ENCODE peak calls at places on chromosomes 5 and 9, in five cellular contexts. N, V, L, B and X are unnamed samples.

GRCh38 chr5:32692066-32692746 is 18.9 kb upstream of the NPR3 start:
- DNase-seq in B (no peak), V (no peak), N (no peak), L (no peak), X (no peak)

GRCh38 chr9:71285191-71285656 is 163.8 kb upstream of the TRPM3 start:
- DNase-seq in B (peak), L (no peak), N (peak), V (peak), X (peak)

GRCh38 chr9:120221844-120222243 is 358.1 kb downstream of the CDK5RAP2 start:
- DNase-seq in L (no peak), V (no peak), N (no peak), B (no peak), X (no peak)

GRCh38 chr5:73418244-73418691 is 30.3 kb downstream of the FOXD1 start:
- DNase-seq in L (peak), B (no peak), V (no peak), N (no peak), X (no peak)

GRCh38 chr9:93302586-93303257 is 118.8 kb downstream of the WNK2 start:
- DNase-seq in L (peak), B (peak), V (peak), N (no peak), X (peak)

GRCh38 chr9:2621678-2622360 is at the start of gene VLDLR:
- DNase-seq in V (no peak), L (peak), B (peak), N (peak), X (peak)

GRCh38 chr9:108374606-108375005 is 481.2 kb downstream of the ACTL7B start:
- DNase-seq in V (no peak), B (no peak), N (no peak), L (no peak), X (no peak)

GRCh38 chr5:80206282-80206681 is 49.6 kb downstream of the SERINC5 start:
- DNase-seq in N (no peak), L (no peak), B (no peak), V (no peak), X (no peak)

GRCh38 chr5:145887976-145888574 is 15.3 kb upstream of the GRXCR2 start:
- DNase-seq in L (no peak), N (peak), V (no peak), B (peak), X (no peak)

GRCh38 chr9:121895836-121896544 is 197.1 kb downstream of the TTLL11 start:
- DNase-seq in B (peak), N (no peak), V (no peak), L (no peak), X (no peak)

GRCh38 chr5:160071521-160072299 is 47.5 kb downstream of the PWWP2A start:
- DNase-seq in B (no peak), N (no peak), L (no peak), V (no peak), X (no peak)

GRCh38 chr9:76322810-76323209 is 71.4 kb downstream of the RFK start:
- DNase-seq in V (no peak), L (no peak), B (no peak), N (no peak), X (no peak)

GRCh38 chr9:99135498-99135897 is 30.6 kb downstream of the TGFBR1 start:
- DNase-seq in V (no peak), L (no peak), N (no peak), B (no peak), X (no peak)

GRCh38 chr5:38532165-38532669 is 24.2 kb downstream of the LIFR start:
- DNase-seq in N (no peak), L (no peak), V (no peak), B (peak), X (no peak)

GRCh38 chr5:163861670-163862069 is 356.3 kb downstream of the MAT2B start:
- DNase-seq in L (no peak), B (no peak), N (no peak), V (no peak), X (no peak)

GRCh38 chr9:6354072-6354686 is 26.0 kb downstream of the TPD52L3 start:
- DNase-seq in B (peak), L (no peak), V (peak), N (no peak), X (no peak)

GRCh38 chr5:98911221-98912040 is 17.4 kb downstream of the CHD1 start:
- DNase-seq in B (peak), N (no peak), L (no peak), V (no peak), X (no peak)

GRCh38 chr5:30279237-30279636 is 914.2 kb upstream of the CDH6 start:
- DNase-seq in N (no peak), B (no peak), L (no peak), V (no peak), X (no peak)

GRCh38 chr9:76699966-76700365 is 64.3 kb upstream of the PCA3 start:
- DNase-seq in V (no peak), B (no peak), N (no peak), L (no peak), X (no peak)

GRCh38 chr5:149456597-149457392 is 77.7 kb upstream of the IL17B start:
- DNase-seq in N (no peak), B (no peak), L (no peak), V (no peak), X (no peak)

GRCh38 chr9:88791105-88791805 is 200.0 kb upstream of the S1PR3 start:
- DNase-seq in L (no peak), N (no peak), V (no peak), B (no peak), X (no peak)

GRCh38 chr9:16563446-16563845 is 307.0 kb downstream of the BNC2 start:
- DNase-seq in V (no peak), N (no peak), B (no peak), L (no peak), X (no peak)

GRCh38 chr5:113050606-113051391 is 74.2 kb downstream of the DCP2 start:
- DNase-seq in L (peak), V (no peak), N (no peak), B (no peak), X (no peak)

GRCh38 chr9:121581775-121582600 is 69.4 kb upstream of the DAB2IP start:
- DNase-seq in V (no peak), N (no peak), B (peak), L (no peak), X (peak)

GRCh38 chr9:77521091-77521490 is 127.0 kb downstream of the GNA14 start:
- DNase-seq in V (no peak), N (no peak), L (no peak), B (no peak), X (no peak)

GRCh38 chr5:122493091-122493775 is 181.2 kb downstream of the SNCAIP start:
- DNase-seq in N (no peak), L (no peak), V (no peak), B (no peak), X (no peak)

GRCh38 chr5:31131381-31131811 is 62.1 kb upstream of the CDH6 start:
- DNase-seq in V (no peak), L (no peak), N (no peak), B (no peak), X (no peak)

GRCh38 chr5:83407931-83408330 is 63.6 kb upstream of the VCAN start:
- DNase-seq in B (no peak), V (no peak), L (no peak), N (no peak), X (no peak)

GRCh38 chr5:32274548-32275420 is 38.0 kb downstream of the MTMR12 start:
- DNase-seq in V (no peak), L (no peak), N (no peak), B (no peak), X (no peak)

GRCh38 chr5:147098233-147098790 is 136.5 kb upstream of the STK32A start:
- DNase-seq in V (no peak), B (peak), L (no peak), N (no peak), X (no peak)

GRCh38 chr5:98513378-98513777 is 260.1 kb upstream of the RGMB start:
- DNase-seq in V (no peak), B (peak), N (no peak), L (no peak), X (no peak)

GRCh38 chr9:113674436-113674835 is 201.7 kb upstream of the ZNF618 start:
- DNase-seq in B (no peak), N (no peak), V (no peak), L (no peak), X (no peak)

GRCh38 chr9:32589083-32589713 is 16.2 kb upstream of the NDUFB6 start:
- DNase-seq in B (peak), N (no peak), L (no peak), V (no peak), X (no peak)

GRCh38 chr5:1550287-1551076 is 26.7 kb upstream of the LPCAT1 start:
- DNase-seq in V (no peak), L (peak), N (peak), B (no peak), X (peak)

GRCh38 chr5:121805931-121806330 is 45.8 kb upstream of the FTMT start:
- DNase-seq in B (no peak), N (no peak), V (no peak), L (no peak), X (no peak)

GRCh38 chr5:77893225-77893860 is 117.2 kb upstream of the TBCA start:
- DNase-seq in B (no peak), N (no peak), L (no peak), V (no peak), X (no peak)

GRCh38 chr9:34546834-34547827 is 24.3 kb upstream of the ENHO start:
- DNase-seq in V (peak), N (peak), L (peak), B (peak), X (peak)

GRCh38 chr5:170749911-170750431 is 33.6 kb upstream of the GABRP start:
- DNase-seq in B (no peak), L (no peak), V (no peak), N (no peak), X (no peak)

GRCh38 chr5:174733836-174734235 is 9.5 kb downstream of the MSX2 start:
- DNase-seq in N (no peak), B (no peak), L (no peak), V (no peak), X (no peak)

GRCh38 chr5:172588380-172588779 is 52.7 kb upstream of the NEURL1B start:
- DNase-seq in V (no peak), L (no peak), B (no peak), N (no peak), X (no peak)

GRCh38 chr5:172584638-172585037 is 56.4 kb upstream of the NEURL1B start:
- DNase-seq in B (no peak), N (no peak), L (no peak), V (no peak), X (no peak)

GRCh38 chr5:172587061-172587405 is 54.0 kb upstream of the NEURL1B start:
- DNase-seq in B (no peak), V (no peak), N (no peak), L (no peak), X (no peak)

GRCh38 chr5:172585114-172585513 is 55.9 kb upstream of the NEURL1B start:
- DNase-seq in N (no peak), B (no peak), L (no peak), V (no peak), X (no peak)

DNA sequence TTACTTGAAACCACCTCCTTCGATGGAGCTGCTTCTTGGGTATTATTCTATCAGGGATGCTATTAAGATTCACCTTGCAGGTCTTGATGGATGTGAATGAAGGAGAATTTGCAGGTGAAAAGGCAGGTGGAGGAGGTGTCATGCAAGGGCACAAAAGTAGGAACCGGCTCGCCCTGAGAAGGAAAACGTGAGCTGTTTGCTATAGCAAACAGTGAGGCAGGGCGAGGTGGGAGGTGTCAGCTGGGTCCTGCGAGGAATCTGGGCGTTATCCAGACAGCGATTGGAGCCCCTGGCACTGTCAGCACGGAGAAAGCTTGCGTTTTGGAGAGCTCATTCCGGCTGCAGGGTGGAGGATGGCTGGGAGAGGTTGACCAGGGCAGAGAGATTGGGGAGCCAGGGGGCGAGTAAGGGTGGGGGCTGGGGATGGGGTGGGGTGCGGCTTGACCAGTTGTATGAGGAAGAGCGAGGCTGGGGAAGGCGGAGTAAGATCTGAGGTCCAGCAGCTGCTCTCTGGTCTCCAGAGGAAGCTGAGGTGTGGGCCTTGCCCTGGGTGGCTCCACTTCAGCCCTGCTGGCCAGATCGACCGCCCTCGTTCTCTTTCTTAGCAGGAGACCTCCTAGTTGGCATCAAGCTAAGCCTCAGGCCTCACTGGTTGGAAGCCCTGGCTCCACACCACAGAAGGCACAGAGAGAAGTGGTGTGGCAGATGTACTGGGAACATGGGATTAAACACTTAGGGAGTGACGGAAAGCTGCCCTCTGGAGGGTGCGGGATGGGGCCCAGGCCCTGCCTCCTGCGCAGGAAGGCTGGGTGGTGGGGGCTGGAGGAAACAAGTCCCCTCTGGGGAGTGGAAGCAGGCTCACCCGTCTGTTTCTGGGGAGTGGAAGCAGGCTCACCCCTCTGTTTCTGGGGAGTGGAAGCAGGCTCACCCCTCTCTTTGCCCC is 54.7 kb upstream of the NEURL1B start:
- DNase-seq in V (no peak), N (no peak), B (peak), L (no peak), X (no peak)
- H3K4me3 ChIP-seq in V (no peak), N (no peak), B (no peak), L (no peak), X (no peak)

GRCh38 chr5:137340899-137341298 is 158.2 kb downstream of the SPOCK1 start:
- DNase-seq in V (no peak), L (no peak), N (no peak), B (no peak), X (no peak)
- H3K27ac ChIP-seq in V (no peak), L (no peak), N (no peak), B (no peak), X (peak)

GRCh38 chr9:90726215-90726614 is 75.4 kb upstream of the SYK start:
- DNase-seq in B (peak), V (no peak), N (no peak), L (no peak), X (no peak)
- TF ChIP-seq CTCF in B (peak), V (no peak), N (no peak), L (no peak), X (no peak)

DNA sequence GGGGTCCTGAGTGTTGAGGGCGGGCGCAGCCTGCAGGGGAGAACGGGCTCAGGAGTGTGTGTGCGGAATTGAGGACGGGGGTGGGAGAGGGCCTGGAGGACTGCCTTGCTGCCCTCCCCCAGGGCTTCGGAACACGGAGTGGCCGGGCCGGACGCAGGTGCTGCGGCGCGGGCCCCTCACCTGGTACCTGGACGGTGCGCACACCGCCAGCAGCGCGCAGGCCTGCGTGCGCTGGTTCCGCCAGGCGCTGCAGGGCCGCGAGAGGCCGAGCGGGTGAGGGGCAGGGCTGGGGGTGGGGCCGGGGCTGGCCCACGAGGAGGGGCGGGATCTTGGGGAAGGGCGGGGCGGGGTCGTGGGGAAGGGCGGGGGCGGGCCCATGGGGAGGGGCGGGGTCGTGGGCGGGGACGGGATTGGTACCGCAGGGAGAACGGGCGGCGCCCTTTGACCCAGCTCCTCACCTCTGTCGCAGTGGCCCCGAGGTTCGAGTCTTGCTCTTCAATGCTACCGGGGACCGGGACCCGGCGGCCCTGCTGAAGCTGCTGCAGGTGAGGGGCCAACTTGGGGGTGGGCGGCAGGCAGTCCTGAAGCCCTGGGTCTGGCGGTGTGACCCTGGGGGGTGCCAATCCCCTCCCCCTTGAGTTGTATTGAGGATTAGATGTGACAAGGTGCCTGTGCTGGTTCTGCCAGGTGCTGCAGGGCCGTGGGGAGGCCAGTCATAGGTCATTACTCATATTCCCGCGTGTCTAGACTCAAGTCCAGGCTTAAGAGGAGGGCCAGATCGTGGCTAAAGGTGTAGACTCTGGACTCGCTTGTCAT is 7.1 kb downstream of the FPGS start:
- DNase-seq in N (no peak), V (no peak), B (peak), L (no peak), X (no peak)
- H3K4me3 ChIP-seq in N (no peak), V (no peak), B (peak), L (no peak), X (no peak)